ENCODE peak calls at places on chromosomes 11 and 22, in seven cellular contexts. Z is colonic mucosa, N is endothelial cell, I is epithelial cell of esophagus, C is cardiac fibroblast, T is BE2C, P is mucosa of descending colon. V is an unnamed sample.

GRCh38 chr11:121323208-121323607 is 30.6 kb downstream of the SC5D start:
- DNase-seq in Z (no peak), I (no peak), C (no peak), N (no peak), P (no peak), T (no peak), V (no peak)

GRCh38 chr11:117796456-117797428 is at the start of gene DSCAML1:
- DNase-seq in P (peak), Z (no peak), N (peak), I (peak), C (no peak), T (peak), V (no peak)

GRCh38 chr22:44658371-44658953 is 43.5 kb upstream of the PRR5 start:
- DNase-seq in P (no peak), T (no peak), Z (no peak), I (no peak), C (peak), N (no peak), V (no peak)

GRCh38 chr11:25891960-25892359 is 440.0 kb upstream of the ANO3 start:
- DNase-seq in I (no peak), N (no peak), T (no peak), C (no peak), P (no peak), Z (no peak), V (no peak)

GRCh38 chr11:67463680-67464410 is 5.2 kb downstream of the TMEM134 start:
- DNase-seq in I (peak), C (peak), P (peak), N (no peak), T (peak), Z (peak), V (peak)

GRCh38 chr11:93216511-93217121 is 18.8 kb upstream of the SLC36A4 start:
- DNase-seq in P (no peak), I (no peak), C (no peak), Z (peak), N (no peak), T (no peak), V (no peak)

GRCh38 chr22:22995166-22995565 is 75.2 kb upstream of the GNAZ start:
- DNase-seq in C (no peak), T (no peak), I (no peak), N (no peak), P (no peak), Z (no peak), V (no peak)

GRCh38 chr11:36363361-36364272 is 67.5 kb downstream of the PRR5L start:
- DNase-seq in N (peak), P (no peak), I (peak), C (peak), T (no peak), Z (no peak), V (no peak)

GRCh38 chr11:125942771-125943428 is 2.9 kb upstream of the VSIG10L2 start:
- DNase-seq in P (no peak), N (no peak), Z (no peak), T (no peak), C (no peak), I (no peak), V (no peak)

GRCh38 chr22:43255299-43255698 is 68.4 kb upstream of the TTLL12 start:
- DNase-seq in I (no peak), C (no peak), T (no peak), N (no peak), P (no peak), Z (no peak), V (no peak)

GRCh38 chr11:30505603-30506002 is 80.5 kb downstream of the MPPED2 start:
- DNase-seq in Z (no peak), I (no peak), T (no peak), C (no peak), N (no peak), P (no peak), V (no peak)

GRCh38 chr11:86916330-86916729 is 38.9 kb downstream of the FZD4 start:
- DNase-seq in P (no peak), T (no peak), C (peak), Z (no peak), N (no peak), I (peak), V (no peak)

GRCh38 chr11:85269109-85269508 is 358.0 kb downstream of the DLG2 start:
- DNase-seq in P (no peak), C (no peak), Z (no peak), T (no peak), N (no peak), I (no peak), V (no peak)

DNA sequence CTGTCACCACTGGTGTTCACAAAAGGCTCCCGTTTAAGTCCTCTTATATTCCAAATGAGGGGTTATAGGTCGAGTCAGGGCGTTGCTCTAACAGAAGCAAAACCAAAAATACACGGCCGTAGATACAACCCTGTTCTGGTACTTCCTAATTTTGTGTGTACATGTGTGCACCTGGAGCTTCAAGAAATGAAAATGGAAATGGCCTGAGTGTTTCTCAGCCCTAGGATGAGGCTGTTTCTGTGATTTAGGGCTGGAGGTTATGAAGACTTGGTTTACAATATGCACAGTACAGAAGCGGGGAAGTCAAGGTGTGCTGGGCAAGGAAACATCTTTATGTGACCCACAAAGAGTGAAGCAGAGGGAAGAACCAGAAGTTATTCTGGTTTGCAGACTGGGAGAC is 110.4 kb upstream of the OR4B1 start:
- DNase-seq in C (no peak), N (no peak), Z (no peak), I (no peak), T (no peak), P (no peak), V (no peak)
- TF ChIP-seq CTCF in C (no peak), N (no peak), Z (no peak), I (no peak), T (no peak), P (no peak), V (no peak)

DNA sequence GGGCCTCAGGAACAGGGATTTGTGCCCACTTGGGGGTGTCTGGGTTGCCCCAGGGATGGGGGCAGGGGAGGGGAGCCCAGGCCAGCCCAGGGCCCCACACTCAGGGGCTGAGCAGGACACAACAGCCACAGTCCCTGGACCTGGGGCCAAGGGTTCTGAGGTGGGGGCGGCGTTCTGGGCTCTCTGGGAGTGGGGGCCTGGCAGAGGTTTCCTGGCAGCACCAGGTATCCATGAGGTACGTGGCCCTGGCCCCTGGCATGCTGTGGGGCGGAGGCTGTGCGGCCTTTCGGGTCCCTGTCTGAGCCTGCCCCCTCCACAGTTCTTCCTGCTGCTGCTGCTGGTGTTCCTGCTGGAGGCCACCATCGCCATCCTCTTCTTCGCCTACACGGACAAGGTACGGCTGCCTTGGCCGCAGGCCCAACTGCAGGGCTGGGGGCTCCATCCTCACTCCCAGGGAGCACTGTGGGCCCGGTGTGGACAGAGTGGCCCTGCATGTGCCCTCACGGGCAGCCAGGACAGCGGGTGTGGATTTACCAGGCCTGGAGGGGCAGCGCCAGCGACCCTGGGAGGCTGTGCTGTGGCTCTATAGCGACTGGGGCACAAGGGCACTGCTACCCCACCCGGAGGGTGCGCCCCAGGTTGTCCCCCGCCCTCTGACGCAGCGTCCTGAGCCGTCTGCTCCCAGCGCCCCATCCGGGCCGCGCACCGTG is 21.6 kb downstream of the TSPAN4 start:
- DNase-seq in C (no peak), I (no peak), N (no peak), T (no peak), Z (no peak), P (no peak), V (no peak)
- TF ChIP-seq CTCF in C (no peak), I (no peak), N (no peak), T (no peak), Z (no peak), P (no peak), V (no peak)

GRCh38 chr22:26642465-26643367 is 14.7 kb upstream of the MIAT start:
- DNase-seq in I (no peak), P (peak), T (no peak), Z (no peak), C (peak), N (peak), V (no peak)
- TF ChIP-seq CTCF in I (no peak), P (no peak), T (no peak), Z (no peak), C (no peak), N (no peak), V (no peak)

GRCh38 chr11:106331163-106331562 is 253.7 kb downstream of the AASDHPPT start:
- DNase-seq in C (no peak), P (no peak), T (no peak), Z (no peak), I (peak), N (no peak), V (no peak)

GRCh38 chr11:106326087-106326486 is 248.6 kb downstream of the AASDHPPT start:
- DNase-seq in P (no peak), C (no peak), Z (no peak), N (no peak), I (no peak), T (no peak), V (no peak)

GRCh38 chr11:106333678-106334077 is 256.2 kb downstream of the AASDHPPT start:
- DNase-seq in C (no peak), Z (no peak), N (no peak), I (no peak), P (no peak), T (no peak), V (no peak)

GRCh38 chr11:106327134-106327533 is 249.7 kb downstream of the AASDHPPT start:
- DNase-seq in I (no peak), P (no peak), T (no peak), Z (no peak), N (no peak), C (no peak), V (no peak)

DNA sequence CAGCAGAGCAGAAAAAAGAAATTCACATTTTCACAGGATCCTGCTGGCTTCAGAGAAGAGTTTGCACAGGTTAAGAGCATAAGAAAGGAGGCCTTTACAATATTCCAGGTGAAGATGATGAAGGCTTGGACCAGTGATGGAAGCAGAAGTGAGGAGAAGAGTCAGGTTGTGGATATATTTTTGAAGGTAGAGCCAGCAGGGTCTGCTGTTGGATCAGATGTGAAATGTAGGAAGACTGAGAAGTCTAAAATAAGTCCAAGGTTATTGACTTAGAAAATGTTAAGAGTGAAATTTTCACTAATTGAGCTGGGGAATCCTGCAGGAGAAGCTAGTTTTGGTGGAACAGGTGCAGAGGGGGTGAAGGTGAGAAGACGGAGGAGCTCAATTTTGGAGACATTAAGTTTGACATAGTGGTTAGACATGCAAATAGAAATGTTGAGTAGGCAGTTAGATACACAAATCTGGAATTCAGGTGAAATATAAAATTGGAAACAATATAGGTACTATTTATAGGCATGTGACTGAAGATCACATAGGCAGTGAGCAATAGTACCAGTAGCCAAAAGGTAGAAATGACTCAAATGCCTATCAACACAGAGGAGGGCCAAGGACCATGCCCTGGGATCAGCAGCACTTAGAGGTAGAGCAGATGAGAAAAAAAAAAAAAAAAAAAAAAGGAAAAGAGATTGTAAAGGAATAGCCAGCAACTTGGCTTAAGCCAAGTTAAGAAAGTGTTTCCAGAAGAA is 252.0 kb downstream of the AASDHPPT start:
- DNase-seq in C (no peak), N (no peak), P (no peak), Z (no peak), T (no peak), I (no peak), V (no peak)
- TF ChIP-seq CTCF in C (no peak), N (no peak), P (no peak), Z (no peak), T (no peak), I (no peak), V (no peak)

GRCh38 chr11:122756417-122756816 is 81.9 kb upstream of the CRTAM start:
- DNase-seq in Z (no peak), C (no peak), T (no peak), P (peak), N (peak), I (no peak), V (no peak)

GRCh38 chr11:122755409-122755808 is 82.9 kb upstream of the CRTAM start:
- DNase-seq in I (no peak), N (no peak), P (no peak), C (no peak), Z (no peak), T (no peak), V (no peak)

GRCh38 chr11:122754028-122754427 is 84.3 kb upstream of the CRTAM start:
- DNase-seq in Z (no peak), I (no peak), P (no peak), N (no peak), C (no peak), T (no peak), V (no peak)

GRCh38 chr11:122755941-122756340 is 82.4 kb upstream of the CRTAM start:
- DNase-seq in T (no peak), P (no peak), C (no peak), N (no peak), Z (no peak), I (no peak), V (no peak)

DNA sequence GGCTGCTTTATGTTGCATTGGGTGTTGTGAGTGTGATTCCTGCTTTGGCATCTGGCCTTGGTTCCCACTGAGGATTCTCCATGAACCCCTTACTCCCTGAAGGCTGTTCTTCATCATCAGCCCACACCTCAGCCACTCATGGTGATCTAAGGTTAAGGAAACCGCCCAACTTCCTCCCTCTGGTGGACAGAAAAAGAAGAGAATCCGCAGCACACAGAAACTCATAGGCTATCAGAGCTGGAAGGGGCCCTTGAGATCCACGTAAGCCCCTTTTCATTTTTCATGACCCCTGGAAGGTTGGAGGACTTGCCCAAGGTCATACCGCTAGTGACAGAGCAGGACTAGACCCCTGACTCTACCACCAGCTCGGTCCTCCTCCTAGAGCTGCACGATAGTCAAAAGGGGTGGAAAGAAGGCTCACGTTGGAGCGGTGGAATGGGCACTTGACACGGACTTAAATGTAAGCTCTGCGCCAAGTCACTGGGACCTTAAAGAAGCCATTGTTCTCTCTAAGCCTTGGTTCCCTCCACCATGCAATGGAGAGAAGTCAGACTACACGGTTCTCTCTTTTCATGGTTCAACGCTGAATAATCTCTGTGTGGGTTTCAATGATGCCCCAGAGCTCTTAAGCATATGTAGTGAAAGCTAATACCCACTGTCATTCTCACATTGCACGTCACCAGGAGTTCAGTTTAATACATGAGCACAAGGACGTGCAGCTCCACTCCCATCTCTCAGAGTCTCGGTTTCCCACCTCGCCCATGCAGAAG is 83.6 kb upstream of the CRTAM start:
- DNase-seq in I (no peak), N (peak), T (no peak), C (no peak), Z (no peak), P (no peak), V (no peak)
- TF ChIP-seq CTCF in I (peak), N (peak), T (peak), C (peak), Z (no peak), P (no peak), V (no peak)

DNA sequence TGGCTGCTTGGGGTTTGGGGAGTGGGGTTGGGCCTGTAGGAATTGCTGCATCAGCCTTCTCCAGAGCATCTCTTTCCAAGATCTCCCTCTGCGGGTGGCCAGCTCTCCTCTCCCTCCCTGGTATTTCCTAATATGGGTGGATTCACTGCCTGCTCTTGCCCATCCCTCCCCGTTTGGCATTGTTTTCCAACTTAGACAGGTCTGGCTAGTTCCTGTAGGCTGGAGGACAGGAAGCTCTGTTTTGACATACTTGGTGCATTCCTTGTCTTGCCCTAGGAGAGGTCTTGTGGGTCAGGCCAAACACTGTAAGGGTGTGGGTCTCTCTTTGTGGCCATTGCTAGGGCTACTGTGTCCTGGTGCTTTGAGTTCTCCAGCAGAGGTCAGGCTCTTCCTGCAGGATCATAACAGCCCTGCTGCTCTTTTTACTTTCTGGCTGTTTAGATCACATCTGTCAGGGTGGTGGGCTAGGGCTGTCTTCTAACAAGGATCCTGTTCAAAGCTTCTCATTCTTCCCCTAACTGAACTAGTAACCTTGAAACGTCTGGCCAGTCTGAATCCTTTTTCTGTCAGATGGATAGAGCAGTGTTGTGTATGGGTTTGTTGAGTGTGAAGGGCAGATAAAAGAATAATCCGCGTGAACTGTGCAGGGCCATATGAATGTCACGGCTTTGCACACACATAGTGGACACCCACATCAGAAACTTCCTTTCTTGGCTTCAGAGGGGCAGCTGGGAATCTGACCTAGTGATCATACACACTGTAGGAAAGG is 18.3 kb upstream of the MICALL1 start:
- DNase-seq in T (no peak), P (no peak), Z (peak), N (peak), I (peak), C (peak), V (no peak)
- TF ChIP-seq CTCF in T (peak), P (no peak), Z (no peak), N (no peak), I (peak), C (peak), V (peak)

V was measured in Calu3.